ENCODE peak calls at places on chromosomes 2 and 18, in six cellular contexts. One of them, this sample, is unnamed.
A peak's percentile ranks its signal among the peaks of the same experiment; 100 is the strongest.

GRCh38 chr2:227033471-227034148 is 130.4 kb downstream of the COL4A4 start:
- DNase-seq in NCI-H1092: no peak
- DNase-seq in small intestine: peak; percentile 38
- DNase-seq in posterior cingulate gyrus: no peak
- DNase-seq in B cell: no peak
- DNase-seq in NCI-H2081: peak; percentile 26
- DNase-seq in this sample: no peak

GRCh38 chr2:42128731-42129486 is 40.2 kb upstream of the EML4 start:
- DNase-seq in NCI-H1092: no peak
- DNase-seq in small intestine: peak; percentile 50
- DNase-seq in posterior cingulate gyrus: no peak
- DNase-seq in B cell: no peak
- DNase-seq in NCI-H2081: no peak
- DNase-seq in this sample: no peak

GRCh38 chr18:8478166-8478967 is 130.9 kb upstream of the RAB12 start:
- DNase-seq in NCI-H1092: peak; percentile 16
- DNase-seq in small intestine: peak; percentile 40
- DNase-seq in posterior cingulate gyrus: no peak
- DNase-seq in B cell: peak; percentile 75
- DNase-seq in NCI-H2081: peak; percentile 49
- DNase-seq in this sample: peak; percentile 14

GRCh38 chr2:75277111-75277510 is 77.8 kb upstream of the TACR1 start:
- DNase-seq in NCI-H1092: no peak
- DNase-seq in small intestine: no peak
- DNase-seq in posterior cingulate gyrus: no peak
- DNase-seq in B cell: no peak
- DNase-seq in NCI-H2081: no peak
- DNase-seq in this sample: no peak

GRCh38 chr18:43606800-43607199 is 329.5 kb upstream of the SYT4 start:
- DNase-seq in NCI-H1092: no peak
- DNase-seq in small intestine: no peak
- DNase-seq in posterior cingulate gyrus: no peak
- DNase-seq in B cell: no peak
- DNase-seq in NCI-H2081: peak; percentile 46
- DNase-seq in this sample: no peak

GRCh38 chr2:159091381-159091780 is 122.9 kb downstream of the TANC1 start:
- DNase-seq in NCI-H1092: no peak
- DNase-seq in small intestine: no peak
- DNase-seq in posterior cingulate gyrus: no peak
- DNase-seq in B cell: no peak
- DNase-seq in NCI-H2081: no peak
- DNase-seq in this sample: no peak

GRCh38 chr2:232897971-232898408 is 27.9 kb downstream of the SNORC start:
- DNase-seq in NCI-H1092: no peak
- DNase-seq in small intestine: no peak
- DNase-seq in posterior cingulate gyrus: no peak
- DNase-seq in B cell: no peak
- DNase-seq in NCI-H2081: no peak
- DNase-seq in this sample: no peak

GRCh38 chr18:54558609-54559585 is 32.1 kb upstream of the DYNAP start:
- DNase-seq in NCI-H1092: no peak
- DNase-seq in small intestine: peak; percentile 44
- DNase-seq in posterior cingulate gyrus: no peak
- DNase-seq in B cell: no peak
- DNase-seq in NCI-H2081: no peak
- DNase-seq in this sample: no peak

This sample was measured in hippocampal formation.